ENCODE peak calls at places on chromosomes 16 and 17, in seven cellular contexts. Q is colonic mucosa, Z is endothelial cell, I is GM12878, W is cardiac muscle cell, J is epithelial cell of proximal tubule, Y is heart left ventricle. X is an unnamed sample.

GRCh38 chr16:912322-912683 is 58.5 kb downstream of the LMF1 start:
- DNase-seq in Q (no peak), Z (no peak), I (no peak), W (no peak), J (no peak), Y (peak), X (no peak)

GRCh38 chr17:50318551-50319310 is 27.2 kb upstream of the XYLT2 start:
- DNase-seq in Q (no peak), Z (no peak), I (no peak), W (no peak), J (peak), Y (no peak), X (no peak)

GRCh38 chr17:79830303-79830702 is 8.9 kb downstream of the CBX4 start:
- DNase-seq in Q (peak), Z (no peak), I (no peak), W (no peak), J (no peak), Y (no peak), X (no peak)

GRCh38 chr16:11085025-11085485 is 140.7 kb downstream of the CLEC16A start:
- DNase-seq in Q (no peak), Z (no peak), I (no peak), W (no peak), J (no peak), Y (no peak), X (no peak)

GRCh38 chr16:25134306-25134705 is 22.8 kb downstream of the LCMT1 start:
- DNase-seq in Q (no peak), Z (no peak), I (no peak), W (no peak), J (no peak), Y (no peak), X (no peak)

GRCh38 chr17:77846531-77847085 is 111.9 kb upstream of the TNRC6C start:
- DNase-seq in Q (no peak), Z (no peak), I (no peak), W (no peak), J (no peak), Y (no peak), X (no peak)

GRCh38 chr17:76585048-76585648 is 512 bp downstream of the ST6GALNAC2 start:
- DNase-seq in Q (peak), Z (peak), I (no peak), W (peak), J (no peak), Y (peak), X (peak)

GRCh38 chr17:36481829-36482228 is 4.7 kb upstream of the ZNHIT3 start:
- DNase-seq in Q (no peak), Z (no peak), I (no peak), W (no peak), J (no peak), Y (no peak), X (no peak)

GRCh38 chr16:4260360-4260759 is 12.5 kb downstream of the TFAP4 start:
- DNase-seq in Q (peak), Z (no peak), I (no peak), W (no peak), J (no peak), Y (no peak), X (no peak)

GRCh38 chr16:66325977-66326376 is 40.5 kb upstream of the CDH5 start:
- DNase-seq in Q (no peak), Z (no peak), I (no peak), W (no peak), J (no peak), Y (no peak), X (no peak)

GRCh38 chr16:66322174-66322573 is 44.3 kb upstream of the CDH5 start:
- DNase-seq in Q (no peak), Z (no peak), I (no peak), W (no peak), J (no peak), Y (no peak), X (no peak)

GRCh38 chr16:66328282-66328681 is 38.2 kb upstream of the CDH5 start:
- DNase-seq in Q (no peak), Z (no peak), I (no peak), W (no peak), J (no peak), Y (no peak), X (no peak)

GRCh38 chr16:66324785-66325184 is 41.7 kb upstream of the CDH5 start:
- DNase-seq in Q (no peak), Z (peak), I (no peak), W (peak), J (no peak), Y (no peak), X (no peak)

DNA sequence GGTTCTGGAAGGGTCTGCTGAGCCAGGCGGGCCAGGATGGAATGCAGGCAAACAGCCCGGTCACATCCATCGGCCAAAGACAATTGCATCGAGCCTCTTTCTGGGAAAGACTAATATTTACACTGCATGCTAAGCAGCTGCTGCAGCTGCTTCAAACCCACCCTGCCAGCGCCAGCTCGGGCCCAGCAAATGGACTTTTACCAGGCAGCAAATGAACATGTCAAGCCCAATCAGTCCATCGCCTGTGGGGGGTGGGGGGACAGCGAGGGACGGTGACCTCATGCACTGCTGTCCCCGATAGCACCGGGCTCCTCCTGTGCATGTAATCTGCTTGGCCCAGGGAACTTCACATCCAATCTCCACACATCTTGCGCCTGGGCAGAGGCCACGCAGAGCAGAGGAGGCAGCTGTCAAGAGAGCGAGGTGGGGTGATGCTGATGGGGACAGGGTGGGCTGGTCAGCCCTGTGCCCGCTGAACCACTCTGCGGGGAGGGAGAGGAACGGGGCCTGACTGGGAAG is 39.4 kb upstream of the CDH5 start:
- DNase-seq in Q (peak), Z (no peak), I (no peak), W (no peak), J (no peak), Y (no peak), X (no peak)
- TF ChIP-seq CTCF in Q (no peak), Z (no peak), I (no peak), W (no peak), J (no peak), Y (no peak), X (no peak)

GRCh38 chr17:8189041-8189710 is 804 bp downstream of the BORCS6 start:
- DNase-seq in Q (peak), Z (peak), I (no peak), W (no peak), J (no peak), Y (peak), X (no peak)

GRCh38 chr17:8189711-8190477 is at the start of gene BORCS6:
- DNase-seq in Q (peak), Z (peak), I (peak), W (peak), J (no peak), Y (peak), X (peak)

GRCh38 chr17:8192070-8192815 is 2.3 kb upstream of the BORCS6 start:
- DNase-seq in Q (peak), Z (peak), I (peak), W (peak), J (no peak), Y (no peak), X (peak)

GRCh38 chr17:8188408-8188839 is 1.6 kb downstream of the BORCS6 start:
- DNase-seq in Q (no peak), Z (no peak), I (no peak), W (no peak), J (no peak), Y (peak), X (no peak)

GRCh38 chr17:8190506-8190905 is 526 bp upstream of the BORCS6 start:
- DNase-seq in Q (no peak), Z (no peak), I (no peak), W (no peak), J (no peak), Y (no peak), X (no peak)
- TF ChIP-seq CTCF in Q (no peak), Z (no peak), I (no peak), W (no peak), J (no peak), Y (no peak), X (no peak)

GRCh38 chr16:88383401-88384221 is 852 bp downstream of the ZNF469 start:
- DNase-seq in Q (no peak), Z (no peak), I (no peak), W (peak), J (no peak), Y (peak), X (no peak)
- TF ChIP-seq CTCF in Q (no peak), Z (no peak), I (peak), W (peak), J (peak), Y (peak), X (peak)

DNA sequence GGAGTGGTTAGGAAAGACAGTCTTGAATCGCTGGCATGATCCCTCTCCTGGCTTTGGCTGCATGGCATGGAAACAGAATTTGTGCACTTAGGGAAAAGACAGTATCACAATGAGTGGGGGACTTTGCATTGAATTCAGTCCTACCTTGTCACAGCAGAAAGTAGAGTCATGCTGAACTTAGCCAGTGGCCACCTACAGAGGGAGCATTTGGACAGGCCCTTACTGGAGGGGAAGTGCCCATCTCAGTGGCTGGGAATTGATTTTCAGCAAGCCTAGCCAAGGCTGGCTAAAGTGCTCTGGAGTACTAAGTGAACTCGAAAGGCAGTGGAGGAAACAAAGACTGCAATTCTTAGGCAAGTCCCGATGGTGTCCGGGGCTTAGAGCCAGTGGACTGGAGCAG is 364.3 kb upstream of the TOM1L1 start:
- DNase-seq in Q (no peak), Z (no peak), I (no peak), W (no peak), J (no peak), Y (no peak), X (no peak)
- TF ChIP-seq CTCF in Q (no peak), Z (no peak), I (no peak), W (no peak), J (no peak), Y (no peak), X (no peak)